ENCODE peak calls at places on chromosome 7, in six cellular contexts. Z is mucosa of gallbladder; I is non-pigmented ciliary epithelial cell; C is IMR-90; U is stimulated activated CD8-positive, alpha-beta memory T cell treated with anti-CD3 and anti-CD28 coated beads, Interleukin-4, amount 100 ng/mL, for 1 hour; H is RPMI7951. Q is an unnamed sample.

GRCh38 chr7:94476251-94476840 is 33.3 kb upstream of the CASD1 start:
- DNase-seq in Z (no peak), I (no peak), U (no peak), C (no peak), H (no peak), Q (no peak)

GRCh38 chr7:27148776-27149641 is 1.4 kb upstream of the HOXA6 start:
- DNase-seq in Z (no peak), H (peak), U (no peak), I (no peak), C (no peak), Q (no peak)

GRCh38 chr7:27248427-27248806 is 5.8 kb downstream of the EVX1 start:
- DNase-seq in Z (no peak), C (no peak), H (no peak), I (no peak), U (no peak), Q (no peak)

GRCh38 chr7:92717982-92718716 is 118.2 kb downstream of the CDK6 start:
- DNase-seq in I (no peak), C (peak), U (peak), H (peak), Z (peak), Q (peak)

GRCh38 chr7:44461387-44461786 is 29.1 kb downstream of the NUDCD3 start:
- DNase-seq in Z (no peak), U (no peak), H (peak), C (peak), I (no peak), Q (peak)

GRCh38 chr7:116291937-116292336 is 81.6 kb downstream of the TES start:
- DNase-seq in I (no peak), U (no peak), Z (no peak), C (no peak), H (no peak), Q (no peak)

GRCh38 chr7:5303061-5303460 is 20.3 kb downstream of the SLC29A4 start:
- DNase-seq in H (no peak), U (no peak), C (no peak), I (no peak), Z (no peak), Q (no peak)

GRCh38 chr7:36048141-36048901 is 104.7 kb upstream of the EEPD1 start:
- DNase-seq in Z (peak), I (peak), H (peak), C (peak), U (no peak), Q (peak)

GRCh38 chr7:102047167-102047566 is 229.7 kb downstream of the CUX1 start:
- DNase-seq in Z (no peak), H (no peak), U (no peak), I (no peak), C (no peak), Q (no peak)

GRCh38 chr7:133053321-133053891 is 28.5 kb downstream of the CHCHD3 start:
- DNase-seq in U (no peak), Z (peak), H (peak), I (peak), C (peak), Q (peak)

GRCh38 chr7:17236161-17236560 is 62.3 kb upstream of the AHR start:
- DNase-seq in U (no peak), Z (no peak), H (no peak), I (no peak), C (no peak), Q (no peak)

GRCh38 chr7:83155996-83156395 is 6.7 kb downstream of the PCLO start:
- DNase-seq in U (no peak), I (no peak), Z (no peak), H (no peak), C (no peak), Q (no peak)

GRCh38 chr7:132603241-132603789 is 27.0 kb upstream of the PLXNA4 start:
- DNase-seq in I (no peak), U (no peak), Z (no peak), H (no peak), C (no peak), Q (no peak)

GRCh38 chr7:96499532-96499931 is 177.6 kb upstream of the SLC25A13 start:
- DNase-seq in C (no peak), U (no peak), I (no peak), H (no peak), Z (no peak), Q (no peak)

GRCh38 chr7:101315336-101315735 is 6.3 kb downstream of the IFT22 start:
- DNase-seq in I (no peak), U (peak), C (peak), H (peak), Z (peak), Q (peak)

GRCh38 chr7:75772081-75773077 is at the start of gene CCL26:
- DNase-seq in H (peak), I (peak), C (peak), U (no peak), Z (peak), Q (peak)

GRCh38 chr7:150803161-150803860 is 2.7 kb downstream of the TMEM176A start:
- DNase-seq in Z (no peak), C (no peak), H (no peak), I (no peak), U (no peak), Q (no peak)

GRCh38 chr7:96304573-96304972 is 17.3 kb downstream of the SLC25A13 start:
- DNase-seq in H (no peak), I (no peak), C (no peak), Z (no peak), U (no peak), Q (no peak)

GRCh38 chr7:69858471-69858870 is 260.2 kb downstream of the AUTS2 start:
- DNase-seq in U (no peak), Z (no peak), I (no peak), C (no peak), H (no peak), Q (no peak)

GRCh38 chr7:101923276-101923985 is 106.0 kb downstream of the CUX1 start:
- DNase-seq in H (no peak), U (no peak), I (peak), Z (peak), C (peak), Q (peak)

GRCh38 chr7:102944241-102944640 is 31.4 kb downstream of the LRRC17 start:
- DNase-seq in H (peak), Z (no peak), U (no peak), C (no peak), I (no peak), Q (peak)

GRCh38 chr7:151755131-151755787 is 121.7 kb downstream of the PRKAG2 start:
- DNase-seq in I (no peak), U (no peak), Z (peak), C (peak), H (no peak), Q (no peak)

GRCh38 chr7:44433255-44434022 is 57.0 kb downstream of the NUDCD3 start:
- DNase-seq in U (no peak), Z (no peak), H (no peak), C (no peak), I (no peak), Q (no peak)

GRCh38 chr7:37409456-37409855 is 39.2 kb downstream of the ELMO1 start:
- DNase-seq in C (no peak), U (no peak), H (no peak), Z (no peak), I (no peak), Q (no peak)

GRCh38 chr7:107045195-107045960 is 873 bp downstream of the PRKAR2B start:
- DNase-seq in U (no peak), C (peak), H (peak), I (no peak), Z (no peak), Q (no peak)

Q was measured in astrocyte.